ENCODE peak calls at places on chromosomes 5 and 9, in four cellular contexts. One of them, this sample, is unnamed.

GRCh38 chr5:19928556-19929421 is 59.2 kb downstream of the CDH18 start:
- DNase-seq in upper lobe of left lung: no peak
- DNase-seq in fibroblast of pulmonary artery: peak
- DNase-seq in tibial nerve: no peak
- DNase-seq in this sample: peak

GRCh38 chr5:64509798-64510197 is 4.0 kb downstream of the RGS7BP start:
- DNase-seq in upper lobe of left lung: no peak
- DNase-seq in fibroblast of pulmonary artery: no peak
- DNase-seq in tibial nerve: no peak
- DNase-seq in this sample: no peak

GRCh38 chr9:135010921-135011320 is 76.5 kb upstream of the OLFM1 start:
- DNase-seq in upper lobe of left lung: no peak
- DNase-seq in fibroblast of pulmonary artery: no peak
- DNase-seq in tibial nerve: no peak
- DNase-seq in this sample: no peak

GRCh38 chr9:138046641-138047301 is 169.2 kb downstream of the CACNA1B start:
- DNase-seq in upper lobe of left lung: no peak
- DNase-seq in fibroblast of pulmonary artery: no peak
- DNase-seq in tibial nerve: no peak
- DNase-seq in this sample: no peak

GRCh38 chr9:95826183-95826838 is 49.2 kb upstream of the ERCC6L2 start:
- DNase-seq in upper lobe of left lung: no peak
- DNase-seq in fibroblast of pulmonary artery: no peak
- DNase-seq in tibial nerve: no peak
- DNase-seq in this sample: no peak

GRCh38 chr9:84670106-84670800 is 724 bp downstream of the NTRK2 start:
- DNase-seq in upper lobe of left lung: peak
- DNase-seq in fibroblast of pulmonary artery: no peak
- DNase-seq in tibial nerve: no peak
- DNase-seq in this sample: peak

GRCh38 chr9:134594376-134594941 is 47.1 kb upstream of the COL5A1 start:
- DNase-seq in upper lobe of left lung: no peak
- DNase-seq in fibroblast of pulmonary artery: no peak
- DNase-seq in tibial nerve: no peak
- DNase-seq in this sample: no peak

GRCh38 chr5:65855758-65856157 is 70.6 kb upstream of the ERBIN start:
- DNase-seq in upper lobe of left lung: no peak
- DNase-seq in fibroblast of pulmonary artery: no peak
- DNase-seq in tibial nerve: no peak
- DNase-seq in this sample: no peak

GRCh38 chr9:131815971-131816873 is 76.3 kb upstream of the RAPGEF1 start:
- DNase-seq in upper lobe of left lung: no peak
- DNase-seq in fibroblast of pulmonary artery: no peak
- DNase-seq in tibial nerve: no peak
- DNase-seq in this sample: no peak

GRCh38 chr5:61768692-61769281 is 436.7 kb downstream of the ZSWIM6 start:
- DNase-seq in upper lobe of left lung: no peak
- DNase-seq in fibroblast of pulmonary artery: peak
- DNase-seq in tibial nerve: no peak
- DNase-seq in this sample: peak

GRCh38 chr5:116815081-116815480 is 240.5 kb upstream of the SEMA6A start:
- DNase-seq in upper lobe of left lung: no peak
- DNase-seq in fibroblast of pulmonary artery: no peak
- DNase-seq in tibial nerve: no peak
- DNase-seq in this sample: no peak

GRCh38 chr9:83220737-83221136 is 157.8 kb upstream of the RASEF start:
- DNase-seq in upper lobe of left lung: no peak
- DNase-seq in fibroblast of pulmonary artery: peak
- DNase-seq in tibial nerve: no peak
- DNase-seq in this sample: peak

GRCh38 chr5:54519083-54519541 is 1.6 kb downstream of the SNX18 start:
- DNase-seq in upper lobe of left lung: peak
- DNase-seq in fibroblast of pulmonary artery: no peak
- DNase-seq in tibial nerve: no peak
- DNase-seq in this sample: no peak

GRCh38 chr9:77585335-77585786 is 62.8 kb downstream of the GNA14 start:
- DNase-seq in upper lobe of left lung: no peak
- DNase-seq in fibroblast of pulmonary artery: no peak
- DNase-seq in tibial nerve: no peak
- DNase-seq in this sample: no peak

GRCh38 chr5:126868338-126868737 is 91.4 kb downstream of the LMNB1 start:
- DNase-seq in upper lobe of left lung: no peak
- DNase-seq in fibroblast of pulmonary artery: no peak
- DNase-seq in tibial nerve: no peak
- DNase-seq in this sample: no peak

GRCh38 chr9:88593537-88594185 is 58.7 kb downstream of the NXNL2 start:
- DNase-seq in upper lobe of left lung: no peak
- DNase-seq in fibroblast of pulmonary artery: peak
- DNase-seq in tibial nerve: peak
- DNase-seq in this sample: peak

GRCh38 chr9:6272229-6272597 is 56.0 kb upstream of the TPD52L3 start:
- DNase-seq in upper lobe of left lung: no peak
- DNase-seq in fibroblast of pulmonary artery: peak
- DNase-seq in tibial nerve: peak
- DNase-seq in this sample: peak

GRCh38 chr5:137096149-137097103 is 402.7 kb downstream of the SPOCK1 start:
- DNase-seq in upper lobe of left lung: no peak
- DNase-seq in fibroblast of pulmonary artery: no peak
- DNase-seq in tibial nerve: no peak
- DNase-seq in this sample: no peak

GRCh38 chr5:78269088-78269703 is 25.3 kb downstream of the AP3B1 start:
- DNase-seq in upper lobe of left lung: no peak
- DNase-seq in fibroblast of pulmonary artery: peak
- DNase-seq in tibial nerve: no peak
- DNase-seq in this sample: peak

GRCh38 chr9:99189887-99190596 is 31.7 kb downstream of the ALG2 start:
- DNase-seq in upper lobe of left lung: no peak
- DNase-seq in fibroblast of pulmonary artery: no peak
- DNase-seq in tibial nerve: no peak
- DNase-seq in this sample: no peak

GRCh38 chr5:5071554-5071953 is 68.6 kb upstream of the ADAMTS16 start:
- DNase-seq in upper lobe of left lung: no peak
- DNase-seq in fibroblast of pulmonary artery: no peak
- DNase-seq in tibial nerve: no peak
- DNase-seq in this sample: no peak

GRCh38 chr5:108588323-108588722 is 159.4 kb upstream of the FER start:
- DNase-seq in upper lobe of left lung: no peak
- DNase-seq in fibroblast of pulmonary artery: no peak
- DNase-seq in tibial nerve: no peak
- DNase-seq in this sample: no peak

GRCh38 chr9:137027369-137028012 is 546 bp downstream of the ABCA2 start:
- DNase-seq in upper lobe of left lung: peak
- DNase-seq in fibroblast of pulmonary artery: no peak
- DNase-seq in tibial nerve: no peak
- DNase-seq in this sample: no peak

GRCh38 chr5:169905017-169905416 is 75.3 kb downstream of the INSYN2B start:
- DNase-seq in upper lobe of left lung: no peak
- DNase-seq in fibroblast of pulmonary artery: no peak
- DNase-seq in tibial nerve: no peak
- DNase-seq in this sample: no peak

GRCh38 chr5:99058466-99058865 is 129.7 kb upstream of the CHD1 start:
- DNase-seq in upper lobe of left lung: no peak
- DNase-seq in fibroblast of pulmonary artery: no peak
- DNase-seq in tibial nerve: no peak
- DNase-seq in this sample: no peak

GRCh38 chr5:178307266-178308045 is 74.9 kb upstream of the PHYKPL start:
- DNase-seq in upper lobe of left lung: no peak
- DNase-seq in fibroblast of pulmonary artery: no peak
- DNase-seq in tibial nerve: no peak
- DNase-seq in this sample: no peak

GRCh38 chr9:96758845-96759673 is 18.8 kb downstream of the ZNF510 start:
- DNase-seq in upper lobe of left lung: no peak
- DNase-seq in fibroblast of pulmonary artery: peak
- DNase-seq in tibial nerve: no peak
- DNase-seq in this sample: peak

GRCh38 chr5:158456756-158457155 is 597.8 kb upstream of the CLINT1 start:
- DNase-seq in upper lobe of left lung: no peak
- DNase-seq in fibroblast of pulmonary artery: peak
- DNase-seq in tibial nerve: no peak
- DNase-seq in this sample: peak

GRCh38 chr5:91245871-91246270 is 137.2 kb downstream of the ARRDC3 start:
- DNase-seq in upper lobe of left lung: no peak
- DNase-seq in fibroblast of pulmonary artery: peak
- DNase-seq in tibial nerve: no peak
- DNase-seq in this sample: no peak

GRCh38 chr9:89408628-89409101 is 89.2 kb downstream of the SEMA4D start:
- DNase-seq in upper lobe of left lung: no peak
- DNase-seq in fibroblast of pulmonary artery: no peak
- DNase-seq in tibial nerve: no peak
- DNase-seq in this sample: no peak

GRCh38 chr9:36091028-36091953 is 45.2 kb upstream of the GLIPR2 start:
- DNase-seq in upper lobe of left lung: no peak
- DNase-seq in fibroblast of pulmonary artery: peak
- DNase-seq in tibial nerve: no peak
- DNase-seq in this sample: peak

GRCh38 chr9:134525841-134526797 is 115.5 kb upstream of the COL5A1 start:
- DNase-seq in upper lobe of left lung: no peak
- DNase-seq in fibroblast of pulmonary artery: peak
- DNase-seq in tibial nerve: no peak
- DNase-seq in this sample: no peak

GRCh38 chr9:33381231-33381791 is 21.1 kb downstream of the AQP7 start:
- DNase-seq in upper lobe of left lung: no peak
- DNase-seq in fibroblast of pulmonary artery: no peak
- DNase-seq in tibial nerve: no peak
- DNase-seq in this sample: no peak

GRCh38 chr5:11494340-11494739 is 409.9 kb downstream of the CTNND2 start:
- DNase-seq in upper lobe of left lung: no peak
- DNase-seq in fibroblast of pulmonary artery: peak
- DNase-seq in tibial nerve: no peak
- DNase-seq in this sample: no peak

GRCh38 chr5:35369965-35370790 is 139.9 kb upstream of the PRLR start:
- DNase-seq in upper lobe of left lung: no peak
- DNase-seq in fibroblast of pulmonary artery: no peak
- DNase-seq in tibial nerve: no peak
- DNase-seq in this sample: no peak

GRCh38 chr9:12204512-12204911 is 488.7 kb upstream of the TYRP1 start:
- DNase-seq in upper lobe of left lung: no peak
- DNase-seq in fibroblast of pulmonary artery: no peak
- DNase-seq in tibial nerve: no peak
- DNase-seq in this sample: no peak

GRCh38 chr9:19521205-19521604 is 112.4 kb downstream of the ACER2 start:
- DNase-seq in upper lobe of left lung: no peak
- DNase-seq in fibroblast of pulmonary artery: no peak
- DNase-seq in tibial nerve: no peak
- DNase-seq in this sample: no peak

GRCh38 chr5:38051711-38052508 is 206.4 kb upstream of the EGFLAM start:
- DNase-seq in upper lobe of left lung: no peak
- DNase-seq in fibroblast of pulmonary artery: no peak
- DNase-seq in tibial nerve: no peak
- DNase-seq in this sample: no peak

DNA sequence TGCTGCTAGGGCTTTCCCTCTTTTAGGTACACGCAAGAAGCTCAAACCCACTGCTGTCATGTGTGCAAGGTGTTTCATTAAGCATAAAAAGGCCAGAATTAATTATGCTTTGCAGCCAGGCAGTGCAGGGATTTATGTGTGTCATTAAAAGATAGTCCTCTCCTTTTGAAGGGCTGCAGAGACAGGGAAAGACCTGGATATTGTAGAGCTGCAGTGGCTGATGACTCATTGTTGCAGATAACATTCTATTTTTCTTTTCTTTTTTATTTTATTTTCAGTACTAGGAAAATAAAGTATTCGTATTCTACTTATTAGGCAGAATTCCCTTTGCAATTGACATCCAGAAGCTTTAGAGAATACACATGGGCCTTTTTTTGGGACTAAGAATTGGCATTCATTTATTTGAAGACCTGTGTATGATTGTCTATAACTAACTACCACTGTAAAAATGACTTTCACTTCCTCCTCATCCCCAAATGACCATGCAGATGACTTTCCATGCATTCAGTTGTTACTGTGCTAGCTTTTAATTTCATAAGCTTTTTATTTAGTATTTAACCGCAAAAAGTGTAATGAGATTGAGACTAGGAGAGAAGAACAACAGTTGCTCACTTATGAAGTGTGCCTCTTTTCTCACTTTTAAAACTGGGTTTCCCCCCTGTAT is 113.0 kb downstream of the PAM start:
- DNase-seq in upper lobe of left lung: no peak
- DNase-seq in fibroblast of pulmonary artery: peak
- DNase-seq in tibial nerve: no peak
- DNase-seq in this sample: peak
- H3K4me3 ChIP-seq in upper lobe of left lung: no peak
- H3K4me3 ChIP-seq in fibroblast of pulmonary artery: no peak
- H3K4me3 ChIP-seq in tibial nerve: no peak
- H3K4me3 ChIP-seq in this sample: no peak

GRCh38 chr9:129702563-129702962 is 37.1 kb downstream of the PRRX2 start:
- DNase-seq in upper lobe of left lung: no peak
- DNase-seq in fibroblast of pulmonary artery: peak
- DNase-seq in tibial nerve: peak
- DNase-seq in this sample: peak

GRCh38 chr9:129703667-129704355 is 38.4 kb downstream of the PRRX2 start:
- DNase-seq in upper lobe of left lung: no peak
- DNase-seq in fibroblast of pulmonary artery: peak
- DNase-seq in tibial nerve: peak
- DNase-seq in this sample: peak

GRCh38 chr9:129704797-129705196 is 39.4 kb downstream of the PRRX2 start:
- DNase-seq in upper lobe of left lung: no peak
- DNase-seq in fibroblast of pulmonary artery: no peak
- DNase-seq in tibial nerve: no peak
- DNase-seq in this sample: no peak

GRCh38 chr9:129701549-129701948 is 36.1 kb downstream of the PRRX2 start:
- DNase-seq in upper lobe of left lung: no peak
- DNase-seq in fibroblast of pulmonary artery: no peak
- DNase-seq in tibial nerve: no peak
- DNase-seq in this sample: no peak

GRCh38 chr9:129703121-129703520 is 37.7 kb downstream of the PRRX2 start:
- DNase-seq in upper lobe of left lung: no peak
- DNase-seq in fibroblast of pulmonary artery: no peak
- DNase-seq in tibial nerve: no peak
- DNase-seq in this sample: no peak
- H3K4me3 ChIP-seq in upper lobe of left lung: no peak
- H3K4me3 ChIP-seq in fibroblast of pulmonary artery: no peak
- H3K4me3 ChIP-seq in tibial nerve: no peak
- H3K4me3 ChIP-seq in this sample: no peak

GRCh38 chr9:37197158-37198033 is 77.0 kb downstream of the ZCCHC7 start:
- DNase-seq in upper lobe of left lung: no peak
- DNase-seq in fibroblast of pulmonary artery: peak
- DNase-seq in tibial nerve: no peak
- DNase-seq in this sample: peak
- H3K4me3 ChIP-seq in upper lobe of left lung: no peak
- H3K4me3 ChIP-seq in fibroblast of pulmonary artery: no peak
- H3K4me3 ChIP-seq in tibial nerve: no peak
- H3K4me3 ChIP-seq in this sample: no peak

GRCh38 chr5:80216096-80216495 is 39.8 kb downstream of the SERINC5 start:
- DNase-seq in upper lobe of left lung: no peak
- DNase-seq in fibroblast of pulmonary artery: no peak
- DNase-seq in tibial nerve: no peak
- DNase-seq in this sample: no peak
- H3K4me3 ChIP-seq in upper lobe of left lung: no peak
- H3K4me3 ChIP-seq in fibroblast of pulmonary artery: no peak
- H3K4me3 ChIP-seq in tibial nerve: no peak
- H3K4me3 ChIP-seq in this sample: no peak

GRCh38 chr9:127020526-127021078 is 101.8 kb downstream of the ANGPTL2 start:
- DNase-seq in upper lobe of left lung: no peak
- DNase-seq in fibroblast of pulmonary artery: no peak
- DNase-seq in tibial nerve: no peak
- DNase-seq in this sample: no peak
- H3K4me3 ChIP-seq in upper lobe of left lung: no peak
- H3K4me3 ChIP-seq in fibroblast of pulmonary artery: no peak
- H3K4me3 ChIP-seq in tibial nerve: no peak
- H3K4me3 ChIP-seq in this sample: no peak

This sample was measured in fibroblast of lung.